ENCODE peak calls at places on chromosomes 6 and 20, in six cellular contexts. W is breast epithelium, E is A673, S is foreskin fibroblast, Y is fibroblast of pulmonary artery, F is prostate gland. G is an unnamed sample.

GRCh38 chr6:166477647-166478365 is 95.1 kb upstream of the MPC1 start:
- DNase-seq in Y (peak), F (no peak), E (no peak), W (peak), S (no peak), G (no peak)

GRCh38 chr20:4111440-4112411 is 96.4 kb upstream of the RNF24 start:
- DNase-seq in F (no peak), Y (no peak), E (no peak), S (no peak), W (no peak), G (no peak)

GRCh38 chr20:44402391-44403193 is 47.1 kb downstream of the HNF4A start:
- DNase-seq in F (no peak), S (no peak), Y (no peak), E (no peak), W (no peak), G (no peak)

GRCh38 chr6:34745277-34746103 is 11.8 kb upstream of the SNRPC start:
- DNase-seq in W (no peak), F (peak), S (peak), E (no peak), Y (peak), G (peak)

GRCh38 chr20:2296545-2297351 is 947 bp downstream of the TGM3 start:
- DNase-seq in S (no peak), F (no peak), W (no peak), Y (no peak), E (no peak), G (no peak)

GRCh38 chr20:62030834-62031434 is 34.7 kb downstream of the TAF4 start:
- DNase-seq in Y (no peak), E (no peak), W (no peak), F (no peak), S (no peak), G (no peak)

GRCh38 chr20:58614366-58614765 is 36.7 kb upstream of the STX16 start:
- DNase-seq in W (no peak), S (no peak), Y (no peak), E (no peak), F (no peak), G (no peak)

GRCh38 chr6:135115411-135116293 is 61.0 kb upstream of the HBS1L start:
- DNase-seq in E (no peak), W (no peak), Y (peak), S (no peak), F (no peak), G (no peak)

GRCh38 chr6:32845381-32845884 is 1.6 kb upstream of the PSMB8 start:
- DNase-seq in Y (no peak), E (no peak), F (no peak), S (no peak), W (no peak), G (no peak)

GRCh38 chr6:140846518-140847277 is 1286.0 kb upstream of the GJE1 start:
- DNase-seq in Y (peak), E (no peak), S (peak), F (no peak), W (no peak), G (no peak)

GRCh38 chr6:45432944-45433343 is 55.2 kb upstream of the SUPT3H start:
- DNase-seq in W (no peak), S (peak), Y (peak), E (peak), F (no peak), G (no peak)

GRCh38 chr6:166460473-166461437 is 78.0 kb upstream of the MPC1 start:
- DNase-seq in S (peak), E (peak), W (no peak), Y (peak), F (no peak), G (no peak)

GRCh38 chr6:20403080-20403765 is 1.5 kb downstream of the E2F3 start:
- DNase-seq in W (peak), S (peak), E (peak), Y (peak), F (peak), G (no peak)

GRCh38 chr20:14963262-14963663 is 625.9 kb upstream of the FLRT3 start:
- DNase-seq in Y (peak), F (peak), S (peak), W (no peak), E (no peak), G (no peak)

GRCh38 chr6:33688006-33688405 is 23.5 kb downstream of the UQCC2 start:
- DNase-seq in Y (no peak), F (no peak), E (no peak), W (no peak), S (no peak), G (no peak)

GRCh38 chr20:32507998-32508774 is 76.9 kb downstream of the NOL4L start:
- DNase-seq in W (no peak), S (no peak), Y (no peak), F (no peak), E (no peak), G (no peak)

GRCh38 chr6:32068867-32069266 is 30.7 kb downstream of the CYP21A2 start:
- DNase-seq in E (no peak), Y (no peak), F (no peak), W (no peak), S (no peak), G (no peak)

GRCh38 chr6:142440603-142441293 is 138.9 kb downstream of the ADGRG6 start:
- DNase-seq in E (peak), F (no peak), W (no peak), Y (no peak), S (no peak), G (no peak)

GRCh38 chr6:47663462-47664216 is 34.7 kb upstream of the ADGRF4 start:
- DNase-seq in Y (no peak), W (no peak), E (no peak), F (no peak), S (no peak), G (no peak)

GRCh38 chr6:109349419-109349987 is 32.8 kb downstream of the CD164 start:
- DNase-seq in W (no peak), E (peak), Y (peak), S (peak), F (peak), G (peak)

GRCh38 chr6:781350-781961 is 88.5 kb upstream of the EXOC2 start:
- DNase-seq in Y (no peak), W (no peak), E (no peak), S (no peak), F (no peak), G (no peak)

GRCh38 chr20:22623211-22623610 is 38.8 kb upstream of the FOXA2 start:
- DNase-seq in S (no peak), F (no peak), Y (peak), E (no peak), W (no peak), G (no peak)

GRCh38 chr6:102662851-102663250 is 1269.3 kb downstream of the GRIK2 start:
- DNase-seq in S (peak), F (no peak), Y (no peak), E (no peak), W (no peak), G (no peak)

GRCh38 chr20:4100679-4101078 is 85.3 kb upstream of the RNF24 start:
- DNase-seq in W (no peak), Y (no peak), S (peak), E (no peak), F (no peak), G (no peak)

GRCh38 chr6:107786179-107786578 is 37.9 kb downstream of the SCML4 start:
- DNase-seq in E (no peak), W (no peak), Y (no peak), F (no peak), S (no peak), G (no peak)

GRCh38 chr6:22149501-22150490 is 147.0 kb downstream of the PRL start:
- DNase-seq in E (peak), S (no peak), F (no peak), Y (peak), W (no peak), G (no peak)

GRCh38 chr6:150272264-150272975 is 96.4 kb upstream of the IYD start:
- DNase-seq in E (no peak), W (no peak), Y (no peak), S (no peak), F (peak), G (no peak)

GRCh38 chr6:105057160-105057559 is 100.3 kb downstream of the LIN28B start:
- DNase-seq in S (no peak), W (no peak), E (no peak), F (no peak), Y (no peak), G (no peak)

GRCh38 chr6:17940151-17940791 is 47.2 kb downstream of the KIF13A start:
- DNase-seq in W (no peak), S (no peak), F (no peak), E (peak), Y (no peak), G (no peak)

GRCh38 chr6:112173401-112173800 is 81.0 kb downstream of the LAMA4 start:
- DNase-seq in E (no peak), S (peak), Y (no peak), F (no peak), W (no peak), G (no peak)

DNA sequence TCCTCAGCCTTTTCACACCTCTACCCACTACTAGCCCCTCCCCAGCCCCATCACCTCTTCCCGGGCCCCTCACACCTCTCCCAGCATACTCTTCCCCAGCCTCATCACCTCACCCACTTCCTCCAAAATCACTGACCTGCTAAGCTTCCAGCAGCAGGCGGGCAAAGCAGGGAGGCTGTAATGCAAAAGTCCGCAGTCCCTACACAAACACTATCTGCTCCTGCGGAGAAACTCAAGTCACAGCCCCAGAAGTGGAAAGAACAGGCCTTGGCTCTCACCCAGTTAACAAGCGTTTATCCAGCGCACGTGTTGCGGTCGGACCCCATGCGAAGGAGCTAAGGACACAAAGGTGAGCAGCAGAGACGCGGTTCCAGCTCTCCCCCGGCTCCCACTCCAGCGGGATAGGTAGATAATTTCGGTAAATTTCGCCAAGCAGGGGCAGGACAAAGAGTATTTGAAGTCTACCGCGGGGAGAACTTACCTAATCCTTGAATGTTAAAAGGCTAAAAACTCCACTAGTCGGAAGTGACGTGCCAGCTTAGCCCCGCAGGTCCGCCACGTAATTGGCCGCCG is 768 bp upstream of the TRIM39 start:
- DNase-seq in F (no peak), Y (no peak), W (no peak), S (no peak), E (peak), G (no peak)
- TF ChIP-seq CTCF in F (no peak), Y (no peak), W (no peak), S (no peak), E (no peak), G (no peak)

GRCh38 chr6:156794546-156794945 is 17.4 kb downstream of the ARID1B start:
- DNase-seq in F (no peak), Y (no peak), W (no peak), E (no peak), S (no peak), G (no peak)

GRCh38 chr6:156793224-156793623 is 16.0 kb downstream of the ARID1B start:
- DNase-seq in F (no peak), Y (no peak), S (no peak), E (no peak), W (no peak), G (no peak)

GRCh38 chr6:156789081-156789943 is 12.1 kb downstream of the ARID1B start:
- DNase-seq in E (no peak), S (no peak), Y (no peak), W (no peak), F (no peak), G (no peak)

GRCh38 chr6:156790711-156791110 is 13.5 kb downstream of the ARID1B start:
- DNase-seq in E (no peak), F (no peak), Y (no peak), S (no peak), W (no peak), G (no peak)

GRCh38 chr6:156791261-156791850 is 14.2 kb downstream of the ARID1B start:
- DNase-seq in W (no peak), E (peak), S (peak), Y (peak), F (no peak), G (no peak)
- H3K4me3 ChIP-seq in W (no peak), E (no peak), S (no peak), Y (no peak), F (no peak), G (no peak)

GRCh38 chr20:64146301-64146935 is 17.8 kb upstream of the MYT1 start:
- DNase-seq in Y (no peak), W (no peak), F (no peak), E (no peak), S (no peak), G (no peak)

GRCh38 chr20:64143018-64143801 is 21.0 kb upstream of the MYT1 start:
- DNase-seq in Y (no peak), E (no peak), W (peak), S (no peak), F (no peak), G (no peak)

GRCh38 chr20:64144144-64144912 is 19.9 kb upstream of the MYT1 start:
- DNase-seq in F (no peak), S (no peak), E (no peak), Y (no peak), W (no peak), G (no peak)

GRCh38 chr20:64146936-64147451 is 17.3 kb upstream of the MYT1 start:
- DNase-seq in Y (no peak), S (no peak), W (no peak), F (no peak), E (no peak), G (no peak)

GRCh38 chr20:64145458-64146300 is 18.6 kb upstream of the MYT1 start:
- DNase-seq in S (no peak), E (no peak), W (peak), F (no peak), Y (no peak), G (no peak)
- TF ChIP-seq CTCF in S (no peak), E (peak), W (no peak), F (no peak), Y (peak), G (no peak)

DNA sequence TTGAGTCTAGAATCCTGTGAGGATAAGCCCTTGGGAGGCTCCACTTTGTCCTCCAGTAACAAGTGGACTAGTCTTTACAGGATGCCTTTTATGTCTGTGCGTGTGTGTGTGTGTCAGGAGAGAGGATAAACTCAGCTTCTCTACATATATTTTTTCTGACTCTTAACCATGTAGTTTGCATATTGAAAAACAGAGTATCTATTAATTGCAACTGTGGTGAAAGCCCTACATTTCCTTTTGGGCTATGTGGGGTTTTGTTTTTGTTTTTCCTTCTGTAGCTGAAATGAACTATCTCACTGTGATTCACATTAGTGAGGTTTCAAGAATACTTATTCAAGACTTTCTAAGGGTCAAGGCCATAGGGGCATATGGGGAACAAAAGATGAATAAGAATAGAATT is 17.7 kb downstream of the TPBG start:
- DNase-seq in Y (no peak), S (no peak), E (no peak), F (no peak), W (no peak), G (no peak)
- H3K4me3 ChIP-seq in Y (no peak), S (no peak), E (no peak), F (no peak), W (no peak), G (no peak)

DNA sequence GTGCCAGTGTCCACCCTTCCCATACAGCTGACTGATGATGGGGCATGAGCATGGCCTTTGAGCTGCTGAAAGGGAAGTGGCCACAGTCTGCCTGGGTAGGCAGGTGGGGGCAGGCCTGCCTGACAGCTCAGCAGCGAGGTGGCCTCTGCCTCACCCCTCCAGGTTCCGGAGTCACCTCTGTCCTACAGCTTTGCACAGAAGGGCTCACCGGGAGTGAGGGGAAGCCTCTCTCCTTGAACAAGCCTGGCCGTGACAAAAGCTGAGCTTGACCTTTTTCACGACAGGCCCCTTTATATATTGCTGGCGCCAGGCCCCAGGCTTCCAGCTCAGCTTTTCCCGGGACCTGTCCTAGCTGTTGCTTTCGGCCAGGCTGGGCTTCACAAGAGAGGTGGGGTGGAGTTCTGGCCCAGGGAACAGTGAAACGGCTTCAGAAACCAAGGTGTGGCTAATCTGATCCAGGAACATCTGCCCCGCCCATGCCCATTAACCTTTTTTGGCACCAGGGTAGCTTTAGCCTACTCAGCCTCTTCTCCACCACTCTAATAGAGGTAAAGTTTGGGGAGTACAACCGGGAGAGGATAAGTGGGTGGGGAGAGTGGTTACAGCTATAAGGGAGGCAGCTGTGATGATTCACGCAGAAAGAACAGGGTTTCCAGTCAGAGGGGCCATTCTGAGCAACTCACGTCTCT is 42.9 kb downstream of the C6orf132 start:
- DNase-seq in F (peak), W (peak), S (peak), Y (peak), E (no peak), G (no peak)
- TF ChIP-seq CTCF in F (no peak), W (no peak), S (no peak), Y (no peak), E (no peak), G (no peak)

GRCh38 chr6:129575378-129576118 is 134.4 kb downstream of the ARHGAP18 start:
- DNase-seq in S (peak), W (no peak), E (peak), F (peak), Y (peak), G (peak)
- H3K4me3 ChIP-seq in S (peak), W (peak), E (no peak), F (no peak), Y (no peak), G (no peak)

GRCh38 chr6:95923518-95923917 is 92.3 kb upstream of the FUT9 start:
- DNase-seq in E (peak), W (no peak), S (no peak), Y (no peak), F (no peak), G (no peak)
- TF ChIP-seq CTCF in E (peak), W (no peak), S (no peak), Y (no peak), F (no peak), G (no peak)

GRCh38 chr6:128597956-128598355 is 77.6 kb upstream of the PTPRK start:
- DNase-seq in F (peak), S (no peak), E (no peak), Y (no peak), W (no peak), G (no peak)

GRCh38 chr6:128598561-128598960 is 78.2 kb upstream of the PTPRK start:
- DNase-seq in Y (no peak), W (no peak), S (no peak), F (no peak), E (no peak), G (no peak)

GRCh38 chr6:128600397-128600951 is 80.1 kb upstream of the PTPRK start:
- DNase-seq in F (no peak), Y (peak), S (peak), E (peak), W (no peak), G (peak)

GRCh38 chr6:128601060-128601459 is 80.7 kb upstream of the PTPRK start:
- DNase-seq in E (no peak), W (no peak), S (peak), F (peak), Y (peak), G (no peak)

DNA sequence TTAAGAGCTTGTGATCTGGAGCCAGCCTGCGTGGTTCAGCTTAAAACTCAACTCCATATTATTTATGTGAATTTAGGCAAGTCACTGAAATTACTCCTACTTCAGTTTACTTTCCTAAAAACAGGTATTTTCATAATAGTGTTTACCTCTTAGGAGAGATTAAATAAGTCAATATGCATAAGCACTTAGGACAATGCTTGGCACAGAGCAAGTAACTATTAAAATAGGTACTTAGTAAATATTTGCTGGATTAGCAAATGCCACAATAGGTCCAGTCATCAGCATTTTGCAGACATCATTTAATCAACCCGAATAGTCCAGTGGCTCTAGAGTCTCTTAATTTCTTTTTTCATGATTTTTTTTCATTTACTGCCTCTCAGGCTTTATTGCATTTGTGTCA is 78.6 kb upstream of the PTPRK start:
- DNase-seq in E (no peak), Y (no peak), W (no peak), S (peak), F (no peak), G (no peak)
- H3K4me3 ChIP-seq in E (no peak), Y (no peak), W (no peak), S (no peak), F (no peak), G (no peak)

DNA sequence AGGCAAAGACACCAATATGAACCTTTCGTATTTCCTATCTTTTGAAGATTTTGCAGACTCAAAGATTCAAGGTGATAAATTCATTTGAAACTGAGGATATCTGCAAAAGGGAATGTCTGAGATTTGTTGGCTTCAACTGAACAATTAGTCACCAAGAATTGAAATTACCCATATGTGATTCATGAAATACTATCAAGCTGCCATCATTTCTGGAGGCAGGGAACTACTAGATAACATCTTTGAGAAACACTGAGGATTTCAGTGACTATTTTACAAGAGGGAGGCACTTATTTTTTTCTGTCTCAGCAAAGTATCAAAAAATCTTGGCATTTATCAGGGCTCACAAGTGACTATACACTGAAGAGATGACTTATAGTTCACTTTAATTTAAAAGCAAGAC is 39.8 kb upstream of the MMS22L start:
- DNase-seq in W (no peak), S (peak), E (no peak), F (no peak), Y (no peak), G (peak)
- TF ChIP-seq CTCF in W (no peak), S (no peak), E (no peak), F (no peak), Y (no peak), G (no peak)

G was measured in AG04449.